ENCODE peak calls at places on chromosomes 11 and 22, in ten cellular contexts. H, T, B, X, C, P, O, Y, F and J are unnamed samples.
A peak's percentile ranks its signal among the peaks of the same experiment; 100 is the strongest.

GRCh38 chr11:65625628-65626342 is 10.2 kb downstream of the PCNX3 start:
- DNase-seq in Y (peak; percentile 44), H (peak; percentile 85), O (peak; percentile 16), P (no peak), C (no peak), F (peak; percentile 50), B (peak; percentile 81), X (peak; percentile 55), T (peak; percentile 57), J (peak; percentile 92)

GRCh38 chr11:61327669-61328071 is 5.2 kb downstream of the DDB1 start:
- DNase-seq in C (no peak), X (no peak), P (no peak), H (no peak), O (no peak), T (peak; percentile 65), B (no peak), Y (no peak), F (peak; percentile 82), J (no peak)

GRCh38 chr11:118222437-118222836 is 2.4 kb downstream of the JAML start:
- DNase-seq in F (no peak), X (no peak), T (no peak), C (no peak), O (no peak), P (no peak), H (no peak), Y (no peak), B (no peak), J (no peak)

GRCh38 chr22:40036591-40037225 is 42.0 kb downstream of the FAM83F start:
- DNase-seq in F (peak; percentile 88), H (peak; percentile 78), C (no peak), X (no peak), P (no peak), B (peak; percentile 80), T (peak; percentile 75), O (peak; percentile 30), Y (peak; percentile 75), J (peak; percentile 75)

GRCh38 chr11:11806586-11806985 is 35.2 kb upstream of the USP47 start:
- DNase-seq in O (no peak), T (no peak), H (no peak), C (no peak), Y (no peak), F (no peak), B (no peak), X (no peak), P (no peak), J (no peak)

GRCh38 chr11:77126861-77127673 is 979 bp upstream of the MYO7A start:
- DNase-seq in X (no peak), O (peak; percentile 35), F (peak; percentile 59), C (peak; percentile 45), H (peak; percentile 87), B (peak; percentile 85), T (peak; percentile 51), P (no peak), Y (peak; percentile 28), J (peak; percentile 96)

GRCh38 chr11:43948341-43949185 is 6.1 kb downstream of the C11orf96 start:
- DNase-seq in B (no peak), Y (no peak), X (no peak), C (no peak), T (no peak), P (no peak), O (no peak), H (no peak), F (no peak), J (peak; percentile 50)

GRCh38 chr22:31973739-31974138 is 29.4 kb downstream of the YWHAH start:
- DNase-seq in X (no peak), T (no peak), H (no peak), P (no peak), F (no peak), B (no peak), O (no peak), Y (no peak), C (no peak), J (no peak)

GRCh38 chr22:44363214-44363979 is 50.6 kb upstream of the SHISAL1 start:
- DNase-seq in Y (peak; percentile 91), C (no peak), P (peak; percentile 85), B (no peak), O (no peak), F (peak; percentile 19), X (no peak), H (no peak), T (peak; percentile 97), J (no peak)

GRCh38 chr22:18966748-18967147 is 30.7 kb upstream of the PRODH start:
- DNase-seq in O (no peak), Y (no peak), X (no peak), B (no peak), H (no peak), C (no peak), T (no peak), F (no peak), P (no peak), J (no peak)

GRCh38 chr11:96263361-96263763 is 79.6 kb downstream of the MAML2 start:
- DNase-seq in B (no peak), H (no peak), T (peak; percentile 88), P (peak; percentile 80), C (no peak), Y (peak; percentile 83), X (no peak), O (no peak), F (peak; percentile 89), J (no peak)

GRCh38 chr11:70490208-70490607 is 91.9 kb downstream of the CTTN start:
- DNase-seq in P (no peak), C (no peak), Y (no peak), X (no peak), O (no peak), F (no peak), H (peak; percentile 76), B (no peak), T (no peak), J (no peak)

GRCh38 chr22:41308054-41308453 is 6.7 kb downstream of the ZC3H7B start:
- DNase-seq in B (no peak), X (no peak), F (peak; percentile 85), Y (no peak), O (no peak), H (no peak), C (no peak), T (peak; percentile 94), P (no peak), J (no peak)

GRCh38 chr11:12053606-12054361 is 45.4 kb upstream of the DKK3 start:
- DNase-seq in X (no peak), H (no peak), O (no peak), T (peak; percentile 58), Y (no peak), P (no peak), F (peak; percentile 65), C (no peak), B (no peak), J (no peak)

GRCh38 chr22:48750282-48750681 is 1077.4 kb downstream of the BRD1 start:
- DNase-seq in F (no peak), C (no peak), Y (no peak), B (peak; percentile 42), P (no peak), T (no peak), X (no peak), O (no peak), H (no peak), J (no peak)